ENCODE peak calls at places on chromosomes 12 and 14, in six cellular contexts. One of them, this sample, is unnamed.
A peak's percentile ranks its signal among the peaks of the same experiment; 100 is the strongest.

GRCh38 chr12:75812341-75813018 is 219.1 kb downstream of the PHLDA1 start:
- DNase-seq in IMR-90: peak; percentile 88
- DNase-seq in trophoblast cell: no peak
- DNase-seq in H1: peak; percentile 13
- DNase-seq in neuronal stem cell: no peak
- DNase-seq in mesenchymal stem cell: peak; percentile 58
- DNase-seq in this sample: peak; percentile 43

GRCh38 chr12:63989301-63989845 is 144.9 kb downstream of the SRGAP1 start:
- DNase-seq in neuronal stem cell: no peak
- DNase-seq in mesenchymal stem cell: peak; percentile 64
- DNase-seq in H1: no peak
- DNase-seq in trophoblast cell: no peak
- DNase-seq in IMR-90: peak; percentile 77
- DNase-seq in this sample: no peak

GRCh38 chr14:24848427-24848826 is 201.5 kb downstream of the STXBP6 start:
- DNase-seq in IMR-90: peak; percentile 76
- DNase-seq in mesenchymal stem cell: peak; percentile 12
- DNase-seq in trophoblast cell: peak; percentile 14
- DNase-seq in neuronal stem cell: no peak
- DNase-seq in H1: no peak
- DNase-seq in this sample: no peak

GRCh38 chr12:48917857-48918537 is 7.3 kb downstream of the FKBP11 start:
- DNase-seq in mesenchymal stem cell: no peak
- DNase-seq in neuronal stem cell: no peak
- DNase-seq in H1: no peak
- DNase-seq in IMR-90: no peak
- DNase-seq in trophoblast cell: no peak
- DNase-seq in this sample: no peak

GRCh38 chr14:90388437-90388836 is 8.4 kb upstream of the CALM1 start:
- DNase-seq in mesenchymal stem cell: peak; percentile 73
- DNase-seq in IMR-90: peak; percentile 90
- DNase-seq in trophoblast cell: no peak
- DNase-seq in H1: no peak
- DNase-seq in neuronal stem cell: no peak
- DNase-seq in this sample: peak; percentile 58

GRCh38 chr14:101125719-101126375 is 222.3 kb upstream of the RTL1 start:
- DNase-seq in trophoblast cell: no peak
- DNase-seq in mesenchymal stem cell: no peak
- DNase-seq in H1: no peak
- DNase-seq in IMR-90: no peak
- DNase-seq in neuronal stem cell: no peak
- DNase-seq in this sample: no peak

GRCh38 chr14:33052899-33053400 is 114.3 kb downstream of the NPAS3 start:
- DNase-seq in mesenchymal stem cell: no peak
- DNase-seq in trophoblast cell: no peak
- DNase-seq in neuronal stem cell: no peak
- DNase-seq in IMR-90: no peak
- DNase-seq in H1: no peak
- DNase-seq in this sample: no peak

GRCh38 chr12:120649442-120650248 is 9.2 kb downstream of the CABP1 start:
- DNase-seq in IMR-90: peak; percentile 5
- DNase-seq in neuronal stem cell: no peak
- DNase-seq in mesenchymal stem cell: no peak
- DNase-seq in H1: no peak
- DNase-seq in trophoblast cell: no peak
- DNase-seq in this sample: peak; percentile 55

GRCh38 chr12:108773798-108774788 is 42.8 kb upstream of the CORO1C start:
- DNase-seq in neuronal stem cell: no peak
- DNase-seq in IMR-90: peak; percentile 68
- DNase-seq in H1: no peak
- DNase-seq in trophoblast cell: peak; percentile 72
- DNase-seq in mesenchymal stem cell: peak; percentile 87
- DNase-seq in this sample: peak; percentile 74

GRCh38 chr12:92597997-92598396 is 104.8 kb upstream of the PLEKHG7 start:
- DNase-seq in H1: no peak
- DNase-seq in neuronal stem cell: no peak
- DNase-seq in mesenchymal stem cell: peak; percentile 62
- DNase-seq in trophoblast cell: peak; percentile 43
- DNase-seq in IMR-90: peak; percentile 91
- DNase-seq in this sample: no peak

GRCh38 chr14:99537399-99537798 is 56.2 kb downstream of the CCNK start:
- DNase-seq in mesenchymal stem cell: peak; percentile 75
- DNase-seq in trophoblast cell: no peak
- DNase-seq in IMR-90: peak; percentile 83
- DNase-seq in neuronal stem cell: no peak
- DNase-seq in H1: no peak
- DNase-seq in this sample: no peak

GRCh38 chr14:75720828-75721227 is 59.8 kb downstream of the TTLL5 start:
- DNase-seq in H1: no peak
- DNase-seq in neuronal stem cell: no peak
- DNase-seq in mesenchymal stem cell: peak; percentile 32
- DNase-seq in IMR-90: no peak
- DNase-seq in trophoblast cell: no peak
- DNase-seq in this sample: no peak

GRCh38 chr14:68403794-68404522 is 388.9 kb downstream of the ZFP36L1 start:
- DNase-seq in mesenchymal stem cell: no peak
- DNase-seq in H1: no peak
- DNase-seq in trophoblast cell: peak; percentile 22
- DNase-seq in neuronal stem cell: no peak
- DNase-seq in IMR-90: no peak
- DNase-seq in this sample: no peak

GRCh38 chr14:68405959-68406358 is 386.9 kb downstream of the ZFP36L1 start:
- DNase-seq in trophoblast cell: peak; percentile 66
- DNase-seq in mesenchymal stem cell: no peak
- DNase-seq in H1: no peak
- DNase-seq in IMR-90: peak; percentile 68
- DNase-seq in neuronal stem cell: no peak
- DNase-seq in this sample: no peak

GRCh38 chr14:68402525-68403101 is 390.3 kb downstream of the ZFP36L1 start:
- DNase-seq in H1: no peak
- DNase-seq in mesenchymal stem cell: no peak
- DNase-seq in trophoblast cell: peak; percentile 76
- DNase-seq in IMR-90: no peak
- DNase-seq in neuronal stem cell: no peak
- DNase-seq in this sample: no peak

GRCh38 chr14:68403191-68403781 is 389.6 kb downstream of the ZFP36L1 start:
- DNase-seq in neuronal stem cell: no peak
- DNase-seq in mesenchymal stem cell: no peak
- DNase-seq in H1: no peak
- DNase-seq in trophoblast cell: peak; percentile 96
- DNase-seq in IMR-90: no peak
- DNase-seq in this sample: no peak

DNA sequence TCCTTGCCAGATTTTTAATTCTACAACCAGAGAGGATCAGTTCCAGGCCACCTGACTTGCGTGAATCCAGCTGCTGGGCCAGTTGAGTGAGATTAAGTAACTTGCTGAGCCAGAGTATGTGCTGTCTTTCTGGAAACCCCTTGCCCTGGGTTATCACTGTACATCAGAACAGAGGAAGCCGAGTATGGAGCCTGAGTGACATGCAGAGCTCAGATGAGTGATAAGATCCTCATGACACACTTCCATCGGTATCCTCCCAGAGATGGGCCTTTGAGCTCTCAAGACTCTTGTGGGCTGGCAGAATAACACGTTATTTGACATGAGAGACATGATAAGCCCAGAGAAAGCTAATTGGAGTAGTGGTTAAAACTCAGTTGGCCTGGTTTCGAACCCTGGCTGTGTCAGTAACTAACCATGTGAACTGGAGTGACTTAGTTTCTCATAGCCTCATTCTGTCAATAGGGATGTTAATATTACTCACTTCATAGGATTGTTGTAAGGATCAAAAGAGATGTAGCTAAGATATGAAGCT is 388.1 kb downstream of the ZFP36L1 start:
- DNase-seq in trophoblast cell: peak; percentile 94
- DNase-seq in neuronal stem cell: no peak
- DNase-seq in IMR-90: peak; percentile 37
- DNase-seq in mesenchymal stem cell: no peak
- DNase-seq in H1: no peak
- DNase-seq in this sample: no peak
- H3K18ac ChIP-seq in trophoblast cell: no peak overlapping the region
- H3K18ac ChIP-seq in neuronal stem cell: no peak overlapping the region
- H3K18ac ChIP-seq in IMR-90: peak overlapping the region; percentile 69
- H3K18ac ChIP-seq in mesenchymal stem cell: no peak overlapping the region
- H3K18ac ChIP-seq in H1: no peak overlapping the region
- H3K18ac ChIP-seq in this sample: no peak overlapping the region

DNA sequence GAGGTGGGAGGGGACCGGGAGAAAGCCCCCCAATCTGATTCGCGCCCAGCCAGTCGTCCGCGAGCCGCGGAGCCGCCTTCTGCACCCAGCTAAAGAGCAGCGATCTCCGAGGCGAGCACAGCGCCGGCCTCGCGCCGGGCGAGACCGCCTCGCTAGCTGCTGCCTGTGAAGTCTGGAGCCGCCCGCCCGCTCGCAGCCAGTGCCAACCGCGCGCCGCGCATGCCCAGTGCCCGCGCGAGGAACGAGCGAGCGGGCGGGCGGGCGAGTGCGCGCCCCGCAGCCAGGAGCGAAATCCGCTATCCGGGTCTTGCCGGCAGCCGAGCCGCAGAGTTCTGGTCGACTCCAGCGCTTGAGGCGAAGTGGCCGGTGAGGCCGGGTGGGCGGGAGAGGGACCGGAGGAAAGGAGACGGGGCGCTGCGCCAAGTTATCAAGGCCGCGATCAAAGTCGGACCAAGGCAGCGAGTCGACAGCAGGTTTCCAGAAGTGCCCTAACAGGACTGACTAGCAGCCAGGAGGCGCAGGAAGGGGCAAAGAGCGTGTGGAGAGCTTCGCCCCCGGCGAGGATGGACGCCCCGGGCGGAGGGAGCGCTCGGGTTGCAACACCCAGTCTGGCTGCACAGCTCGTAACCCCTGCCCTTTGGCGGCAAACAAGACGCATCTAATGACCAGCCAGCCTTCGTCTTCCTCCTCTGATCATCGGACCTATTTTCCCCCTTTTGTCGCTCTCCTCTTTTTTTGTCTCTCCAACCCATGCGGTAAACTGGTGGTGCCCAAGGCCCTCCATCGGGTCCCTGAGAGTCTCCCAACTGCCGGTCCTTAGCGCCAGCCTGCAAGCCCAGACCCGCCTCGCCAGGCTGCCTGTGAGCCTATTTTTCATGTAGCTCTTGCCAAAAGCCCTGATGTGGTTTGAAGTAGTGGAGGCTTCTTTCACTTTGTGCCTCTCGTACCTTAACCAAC is at the start of gene EPS8:
- DNase-seq in H1: peak; percentile 74
- DNase-seq in IMR-90: peak; percentile 91
- DNase-seq in neuronal stem cell: peak; percentile 92
- DNase-seq in mesenchymal stem cell: peak; percentile 92
- DNase-seq in trophoblast cell: peak; percentile 97
- DNase-seq in this sample: peak; percentile 95
- H2AFZ ChIP-seq in H1: peak within 1 kb of the TSS; percentile 91
- H2AFZ ChIP-seq in IMR-90: peak within 1 kb of the TSS; percentile 88
- H2AFZ ChIP-seq in neuronal stem cell: peak within 1 kb of the TSS; percentile 93
- H2AFZ ChIP-seq in mesenchymal stem cell: peak within 1 kb of the TSS; percentile 90
- H2AFZ ChIP-seq in trophoblast cell: peak within 1 kb of the TSS; percentile 81
- H2AFZ ChIP-seq in this sample: peak within 1 kb of the TSS; percentile 59

GRCh38 chr12:88578821-88579518 is 1.3 kb downstream of the KITLG start:
- DNase-seq in IMR-90: no peak
- DNase-seq in mesenchymal stem cell: peak; percentile 49
- DNase-seq in H1: no peak
- DNase-seq in trophoblast cell: peak; percentile 9
- DNase-seq in neuronal stem cell: peak; percentile 31
- DNase-seq in this sample: peak; percentile 64
- H3K18ac ChIP-seq in IMR-90: peak overlapping the region; percentile 22
- H3K18ac ChIP-seq in mesenchymal stem cell: no peak overlapping the region
- H3K18ac ChIP-seq in H1: peak overlapping the region; percentile 13
- H3K18ac ChIP-seq in trophoblast cell: no peak overlapping the region
- H3K18ac ChIP-seq in neuronal stem cell: no peak overlapping the region
- H3K18ac ChIP-seq in this sample: no peak overlapping the region

DNA sequence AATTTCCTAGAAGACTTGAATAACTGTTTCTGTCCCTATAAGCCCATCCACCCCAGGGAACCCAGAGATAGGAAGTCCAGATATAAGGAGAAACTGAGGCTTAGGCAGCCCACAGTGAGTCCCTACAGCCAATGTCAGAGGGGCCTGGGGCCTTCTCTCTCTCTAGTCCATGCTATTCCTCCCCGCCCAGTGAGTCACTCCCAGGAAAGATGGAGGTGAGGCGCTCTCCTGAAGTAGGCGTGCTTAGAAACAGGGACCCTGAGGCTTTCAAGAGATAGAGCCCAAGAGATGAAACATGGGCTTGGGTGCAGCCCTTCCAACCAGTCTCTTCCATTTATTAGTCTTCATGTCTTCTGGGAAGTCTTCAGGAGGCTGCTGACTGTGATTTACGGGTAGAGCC is 2.3 kb upstream of the SMUG1 start:
- DNase-seq in IMR-90: no peak
- DNase-seq in trophoblast cell: peak; percentile 7
- DNase-seq in H1: no peak
- DNase-seq in mesenchymal stem cell: no peak
- DNase-seq in neuronal stem cell: no peak
- DNase-seq in this sample: no peak
- H2AFZ ChIP-seq in IMR-90: peak overlapping the region; percentile 72
- H2AFZ ChIP-seq in trophoblast cell: no peak overlapping the region
- H2AFZ ChIP-seq in H1: no peak overlapping the region
- H2AFZ ChIP-seq in mesenchymal stem cell: no peak overlapping the region
- H2AFZ ChIP-seq in neuronal stem cell: no peak overlapping the region
- H2AFZ ChIP-seq in this sample: no peak overlapping the region

GRCh38 chr12:31958601-31959000 is 614 bp upstream of the RESF1 start:
- DNase-seq in IMR-90: no peak
- DNase-seq in mesenchymal stem cell: no peak
- DNase-seq in trophoblast cell: no peak
- DNase-seq in H1: no peak
- DNase-seq in neuronal stem cell: no peak
- DNase-seq in this sample: no peak
- H3K18ac ChIP-seq in IMR-90: peak overlapping the region; percentile 44
- H3K18ac ChIP-seq in mesenchymal stem cell: no peak overlapping the region
- H3K18ac ChIP-seq in trophoblast cell: no peak overlapping the region
- H3K18ac ChIP-seq in H1: no peak overlapping the region
- H3K18ac ChIP-seq in neuronal stem cell: no peak overlapping the region
- H3K18ac ChIP-seq in this sample: no peak overlapping the region

DNA sequence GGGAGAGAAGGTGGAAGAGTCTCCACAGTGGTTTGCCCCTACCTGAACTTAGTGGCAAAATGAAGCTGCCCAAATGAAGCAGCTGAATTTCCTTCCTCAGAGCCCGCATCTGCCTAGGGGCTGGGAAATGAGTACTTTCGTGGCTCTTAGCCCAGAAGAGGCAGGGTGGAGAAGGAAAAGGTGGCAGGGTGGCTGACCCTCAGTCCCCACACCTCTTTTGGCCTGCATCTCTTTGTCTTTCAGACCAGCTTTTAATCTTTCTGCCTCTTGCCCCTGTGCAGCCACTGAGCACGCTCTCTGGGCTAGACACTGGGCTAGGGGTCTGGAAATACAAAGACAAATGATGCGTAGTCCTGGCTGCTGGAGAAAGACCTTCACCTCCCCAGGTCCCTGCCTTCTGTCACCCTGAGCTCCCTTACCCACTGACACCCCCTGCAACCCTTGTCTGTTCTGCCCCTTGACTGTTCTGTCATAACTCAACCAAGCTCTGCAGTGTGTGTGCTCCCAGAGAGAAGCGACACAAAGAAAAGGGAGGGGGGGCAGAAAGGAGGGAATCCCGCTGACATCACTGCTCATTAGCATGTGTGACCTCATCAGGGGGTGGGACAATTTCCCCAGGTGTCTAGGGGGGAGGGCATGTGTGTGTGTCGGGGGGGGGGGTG is 362 bp upstream of the REM2 start:
- DNase-seq in H1: no peak
- DNase-seq in trophoblast cell: peak; percentile 69
- DNase-seq in mesenchymal stem cell: peak; percentile 66
- DNase-seq in neuronal stem cell: no peak
- DNase-seq in IMR-90: peak; percentile 46
- DNase-seq in this sample: peak; percentile 69
- H2AFZ ChIP-seq in H1: peak overlapping the region; percentile 46
- H2AFZ ChIP-seq in trophoblast cell: peak overlapping the region; percentile 9
- H2AFZ ChIP-seq in mesenchymal stem cell: no peak overlapping the region
- H2AFZ ChIP-seq in neuronal stem cell: peak overlapping the region; percentile 61
- H2AFZ ChIP-seq in IMR-90: peak overlapping the region; percentile 72
- H2AFZ ChIP-seq in this sample: no peak overlapping the region

This sample was measured in H9.